ENCODE peak calls at places on chromosome 2, in five cellular contexts. U is RWPE1, G is cardiac muscle cell, N is sigmoid colon, M is lower lobe of right lung. Z is an unnamed sample.

GRCh38 chr2:173898178-173898668 is 67.0 kb downstream of the SP3 start:
- DNase-seq in G (no peak), N (no peak), U (no peak), M (no peak), Z (no peak)

GRCh38 chr2:174761837-174762236 is 2.4 kb downstream of the CHRNA1 start:
- DNase-seq in N (no peak), G (no peak), U (no peak), M (no peak), Z (no peak)

GRCh38 chr2:237961637-237962036 is 5.2 kb upstream of the UBE2F start:
- DNase-seq in N (no peak), U (no peak), M (no peak), G (no peak), Z (no peak)

GRCh38 chr2:237441605-237442004 is 27.6 kb upstream of the COL6A3 start:
- DNase-seq in N (peak), G (no peak), U (no peak), M (no peak), Z (no peak)

GRCh38 chr2:101440127-101440738 is 34.7 kb downstream of the RFX8 start:
- DNase-seq in G (peak), U (no peak), M (no peak), N (no peak), Z (no peak)

GRCh38 chr2:120383191-120383590 is 37.3 kb downstream of the INHBB start:
- DNase-seq in U (no peak), M (peak), N (no peak), G (no peak), Z (no peak)

GRCh38 chr2:172889767-172890430 is 154.3 kb downstream of the RAPGEF4 start:
- DNase-seq in G (peak), M (no peak), N (no peak), U (no peak), Z (no peak)

GRCh38 chr2:44578401-44579135 is 216.8 kb downstream of the CAMKMT start:
- DNase-seq in M (no peak), G (no peak), U (peak), N (no peak), Z (no peak)

GRCh38 chr2:84713441-84713840 is 167.4 kb downstream of the TRABD2A start:
- DNase-seq in N (no peak), M (no peak), U (no peak), G (no peak), Z (no peak)

GRCh38 chr2:174597347-174598047 is at the start of gene WIPF1:
- DNase-seq in G (no peak), N (no peak), M (no peak), U (no peak), Z (no peak)

GRCh38 chr2:197850882-197851281 is 46.5 kb downstream of the PLCL1 start:
- DNase-seq in G (no peak), U (no peak), N (no peak), M (no peak), Z (no peak)

GRCh38 chr2:197853549-197853948 is 49.2 kb downstream of the PLCL1 start:
- DNase-seq in G (no peak), U (no peak), M (no peak), N (no peak), Z (no peak)

GRCh38 chr2:197852127-197852526 is 47.7 kb downstream of the PLCL1 start:
- DNase-seq in M (no peak), N (no peak), U (no peak), G (no peak), Z (no peak)

GRCh38 chr2:197848602-197849001 is 44.2 kb downstream of the PLCL1 start:
- DNase-seq in G (no peak), M (no peak), U (no peak), N (no peak), Z (no peak)

DNA sequence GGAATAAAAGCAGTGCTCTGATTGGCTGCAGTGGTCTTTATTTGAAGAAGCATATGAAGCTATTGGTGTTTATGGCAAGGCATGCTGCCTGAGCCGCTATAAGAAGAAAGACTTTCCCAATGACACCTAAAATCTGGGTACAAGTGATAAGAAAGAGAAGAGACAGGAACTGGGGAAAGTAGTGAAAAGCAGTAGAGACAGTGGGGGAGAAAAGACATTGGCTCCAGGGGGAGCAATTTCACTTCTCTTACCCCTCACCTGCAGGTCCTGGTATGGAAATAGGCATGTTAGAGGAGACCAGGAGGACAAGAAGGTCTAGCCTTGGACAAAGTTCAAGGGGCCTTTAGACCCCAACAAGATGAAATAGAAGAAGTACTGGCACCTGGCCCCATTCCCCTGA is 47.1 kb downstream of the PLCL1 start:
- DNase-seq in N (no peak), M (no peak), G (no peak), U (no peak), Z (no peak)
- TF ChIP-seq CTCF in N (no peak), M (no peak), G (peak), U (no peak), Z (no peak)

GRCh38 chr2:118310016-118310877 is 222.0 kb downstream of the INSIG2 start:
- DNase-seq in G (peak), N (no peak), M (peak), U (peak), Z (peak)
- H3K27ac ChIP-seq in G (no peak), N (no peak), M (peak), U (no peak), Z (peak)

GRCh38 chr2:25821225-25822056 is 56.8 kb downstream of the ASXL2 start:
- DNase-seq in G (no peak), M (no peak), U (no peak), N (no peak), Z (no peak)

GRCh38 chr2:25824718-25825117 is 53.6 kb downstream of the ASXL2 start:
- DNase-seq in U (no peak), N (no peak), G (no peak), M (no peak), Z (no peak)

GRCh38 chr2:25825238-25825637 is 53.0 kb downstream of the ASXL2 start:
- DNase-seq in G (no peak), N (no peak), M (no peak), U (no peak), Z (no peak)

GRCh38 chr2:25824216-25824615 is 54.1 kb downstream of the ASXL2 start:
- DNase-seq in M (no peak), U (no peak), N (no peak), G (no peak), Z (no peak)

DNA sequence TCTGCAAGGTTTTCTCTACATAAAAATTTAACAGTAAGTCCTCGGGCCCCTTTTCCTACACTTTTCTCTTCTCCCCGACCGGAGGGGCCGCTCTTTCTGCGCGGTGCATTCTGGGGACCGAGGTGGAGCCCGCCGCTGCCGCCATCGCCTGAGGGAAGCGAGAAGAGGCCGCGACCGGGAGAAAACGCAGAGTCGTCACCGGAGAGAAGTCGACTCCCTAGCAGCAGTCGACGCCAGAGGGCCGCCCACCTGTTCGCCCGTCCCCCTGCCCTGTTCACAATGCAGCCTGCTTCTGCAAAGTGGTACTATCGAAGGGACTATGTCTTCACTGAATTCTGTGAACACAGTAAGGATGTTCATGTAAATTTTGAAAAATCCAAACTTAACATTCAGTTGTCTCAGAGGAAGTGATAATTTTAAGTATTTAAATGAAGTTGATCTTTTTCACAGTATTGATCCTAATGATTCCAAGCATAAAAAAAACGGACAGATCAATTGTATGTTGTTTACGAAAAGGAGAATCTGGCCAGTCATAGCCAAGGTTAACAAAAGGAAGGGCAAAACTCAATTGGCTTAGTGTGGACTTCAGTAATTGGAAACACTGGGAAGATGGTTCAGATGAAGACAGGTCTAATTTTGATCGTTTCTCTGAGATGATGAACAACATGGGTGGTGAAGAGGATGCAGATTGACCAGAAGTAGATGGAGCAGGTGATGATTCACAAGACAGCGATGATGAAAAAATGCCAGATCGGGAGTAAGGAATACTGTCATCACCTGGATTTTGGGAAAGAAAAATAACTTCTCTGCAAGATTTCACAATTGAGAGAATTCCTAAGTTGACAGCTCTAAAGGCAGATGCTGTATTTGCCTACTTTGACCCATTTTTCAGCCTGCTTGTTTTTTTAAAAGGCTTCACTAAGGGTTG is 55.8 kb downstream of the ASXL2 start:
- DNase-seq in G (no peak), M (peak), U (no peak), N (peak), Z (peak)
- TF ChIP-seq CTCF in G (no peak), M (no peak), U (no peak), N (no peak), Z (no peak)

GRCh38 chr2:40093036-40093673 is 314.1 kb upstream of the THUMPD2 start:
- DNase-seq in U (no peak), N (no peak), G (peak), M (no peak), Z (no peak)
- H3K27ac ChIP-seq in U (no peak), N (no peak), G (no peak), M (no peak), Z (no peak)

GRCh38 chr2:201072201-201072530 is 365 bp downstream of the NDUFB3 start:
- DNase-seq in N (no peak), U (no peak), M (no peak), G (no peak), Z (no peak)

GRCh38 chr2:201070966-201071304 is 536 bp downstream of the HYCC2 start:
- DNase-seq in U (peak), M (no peak), G (peak), N (no peak), Z (no peak)

GRCh38 chr2:201073071-201073470 is 1.3 kb downstream of the NDUFB3 start:
- DNase-seq in M (no peak), U (no peak), N (no peak), G (no peak), Z (no peak)

GRCh38 chr2:201074996-201075395 is 3.2 kb downstream of the NDUFB3 start:
- DNase-seq in M (no peak), N (no peak), U (no peak), G (no peak), Z (no peak)

DNA sequence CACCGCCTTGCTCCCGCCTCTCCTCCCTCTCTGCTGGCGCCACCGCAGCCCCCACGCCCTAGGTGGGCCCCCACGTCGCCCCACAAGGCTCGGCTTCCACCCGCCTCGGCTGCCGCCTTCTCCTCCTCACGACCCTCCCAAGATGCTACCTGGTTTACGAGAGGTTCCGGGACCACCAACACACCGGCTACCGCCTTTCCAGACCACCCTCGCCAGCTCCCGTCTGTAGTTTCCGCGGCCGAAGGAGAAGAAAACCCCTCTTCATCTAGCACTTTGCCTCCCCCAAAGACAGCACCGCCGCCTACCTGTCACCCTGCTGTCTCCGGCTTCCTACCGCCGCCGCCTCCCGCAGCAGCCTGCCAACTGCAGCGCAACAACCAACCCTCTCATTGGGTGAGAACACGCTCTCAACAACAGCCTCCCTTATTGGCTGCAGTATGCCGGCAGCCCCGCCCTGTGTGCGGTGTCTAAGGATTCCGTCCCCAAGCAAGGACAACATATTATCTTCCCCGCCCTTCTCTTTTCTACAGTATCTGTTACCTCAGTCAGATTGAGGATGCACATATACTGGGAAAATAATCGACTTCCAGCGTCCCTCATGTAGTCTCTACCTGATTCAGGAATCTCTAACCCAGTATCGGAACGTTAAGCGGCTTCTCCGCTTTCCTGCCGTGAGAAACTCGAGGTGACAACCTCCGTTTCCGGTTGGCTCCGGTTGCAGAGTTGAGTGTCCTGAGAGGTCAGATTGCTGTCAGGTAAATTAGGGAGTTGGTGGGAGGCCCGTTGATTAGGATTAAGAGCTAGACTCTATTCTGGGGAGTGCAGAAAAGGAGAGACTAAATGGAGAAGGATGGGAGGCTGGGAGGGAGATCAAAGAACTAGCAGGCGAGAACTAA is at the start of the genes HYCC2 and NDUFB3:
- DNase-seq in N (peak), U (peak), M (peak), G (peak), Z (peak)
- TF ChIP-seq CTCF in N (no peak), U (peak), M (peak), G (peak), Z (no peak)

GRCh38 chr2:179768765-179769164 is 92.6 kb downstream of the ZNF385B start:
- DNase-seq in M (no peak), G (no peak), N (no peak), U (no peak), Z (no peak)
- H3K27ac ChIP-seq in M (no peak), G (peak), N (peak), U (no peak), Z (no peak)

GRCh38 chr2:19769513-19769912 is 132.3 kb downstream of the TTC32 start:
- DNase-seq in G (no peak), M (no peak), U (peak), N (no peak), Z (no peak)
- TF ChIP-seq CTCF in G (peak), M (no peak), U (peak), N (no peak), Z (no peak)

GRCh38 chr2:181810823-181811695 is 80.5 kb upstream of the ITPRID2 start:
- DNase-seq in M (no peak), G (no peak), U (peak), N (no peak), Z (no peak)

GRCh38 chr2:181818826-181819225 is 72.7 kb upstream of the ITPRID2 start:
- DNase-seq in U (no peak), G (no peak), N (no peak), M (no peak), Z (no peak)

GRCh38 chr2:181812106-181812745 is 79.3 kb upstream of the ITPRID2 start:
- DNase-seq in M (no peak), U (no peak), G (no peak), N (no peak), Z (no peak)

GRCh38 chr2:181818036-181818680 is 73.4 kb upstream of the ITPRID2 start:
- DNase-seq in N (no peak), G (no peak), M (no peak), U (no peak), Z (no peak)

GRCh38 chr2:181813963-181814565 is 77.5 kb upstream of the ITPRID2 start:
- DNase-seq in G (no peak), N (no peak), M (no peak), U (no peak), Z (no peak)
- H3K27ac ChIP-seq in G (no peak), N (no peak), M (no peak), U (no peak), Z (no peak)